ENCODE peak calls at places on chromosome 6, in seven cellular contexts. Z is K562; G is dermis blood vessel endothelial cell; H is hypothalamus; J is T-helper 1 cell; N is stimulated activated CD4-positive, alpha-beta T cell treated with anti-CD3 and anti-CD28 coated beads, Interleukin-1b, Interleukin-23, amount 100 ng/mL, for 1 hour; V is DMS79 treated with DMSO at 0.1 percent for 48 hours. W is an unnamed sample.
A peak's percentile ranks its signal among the peaks of the same experiment; 100 is the strongest.

GRCh38 chr6:83917001-83917400 is 57.5 kb downstream of the CYB5R4 start:
- DNase-seq in J (no peak), G (no peak), N (no peak), H (no peak), V (no peak), Z (no peak), W (no peak)

GRCh38 chr6:72248621-72249020 is 362.3 kb downstream of the RIMS1 start:
- DNase-seq in N (no peak), J (no peak), Z (no peak), G (no peak), H (no peak), V (no peak), W (peak; percentile 50)

GRCh38 chr6:10838794-10839333 is 525 bp upstream of the MAK start:
- DNase-seq in Z (no peak), H (no peak), N (no peak), J (peak; percentile 80), G (no peak), V (no peak), W (peak; percentile 92)

GRCh38 chr6:39453956-39454524 is 131.5 kb upstream of the KCNK16 start:
- DNase-seq in H (no peak), G (no peak), V (no peak), N (no peak), Z (no peak), J (no peak), W (no peak)

GRCh38 chr6:133062077-133062476 is 179.1 kb upstream of the EYA4 start:
- DNase-seq in N (no peak), G (no peak), V (no peak), H (no peak), Z (no peak), J (no peak), W (no peak)

GRCh38 chr6:51753635-51754034 is 333.8 kb downstream of the PKHD1 start:
- DNase-seq in H (no peak), N (no peak), G (no peak), V (no peak), Z (peak; percentile 8), J (no peak), W (peak; percentile 42)

GRCh38 chr6:46959419-46959818 is 37.7 kb upstream of the ADGRF5 start:
- DNase-seq in Z (no peak), G (no peak), V (no peak), H (no peak), N (no peak), J (no peak), W (no peak)

GRCh38 chr6:126118058-126118759 is 131.9 kb downstream of the TRMT11 start:
- DNase-seq in H (no peak), N (no peak), V (peak; percentile 32), J (no peak), Z (peak; percentile 71), G (no peak), W (peak; percentile 91)

GRCh38 chr6:166235666-166236292 is 68.1 kb upstream of the TBXT start:
- DNase-seq in G (no peak), J (no peak), N (no peak), V (no peak), Z (no peak), H (no peak), W (no peak)

GRCh38 chr6:136347847-136348246 is 58.2 kb upstream of the BCLAF1 start:
- DNase-seq in J (no peak), H (no peak), G (no peak), N (no peak), Z (no peak), V (no peak), W (peak; percentile 52)

GRCh38 chr6:2275207-2275891 is 29.9 kb upstream of the GMDS start:
- DNase-seq in J (no peak), H (no peak), Z (no peak), N (no peak), V (no peak), G (peak; percentile 2), W (no peak)

GRCh38 chr6:56727097-56727845 is 84.6 kb upstream of the DST start:
- DNase-seq in N (no peak), Z (no peak), H (no peak), V (no peak), J (no peak), G (no peak), W (no peak)

GRCh38 chr6:89411269-89412070 is 603 bp downstream of the RRAGD start:
- DNase-seq in H (peak; percentile 35), Z (no peak), J (peak; percentile 14), N (no peak), V (peak; percentile 30), G (no peak), W (peak; percentile 63)

GRCh38 chr6:98847767-98848538 is 13.6 kb downstream of the POU3F2 start:
- DNase-seq in V (no peak), Z (no peak), J (no peak), N (no peak), G (no peak), H (no peak), W (no peak)

GRCh38 chr6:31621320-31621939 is 915 bp downstream of the PRRC2A start:
- DNase-seq in J (no peak), V (no peak), Z (no peak), H (no peak), G (peak; percentile 22), N (no peak), W (peak; percentile 58)

GRCh38 chr6:111781055-111781708 is 92.1 kb downstream of the FYN start:
- DNase-seq in Z (peak; percentile 48), N (no peak), V (no peak), H (no peak), J (no peak), G (no peak), W (no peak)

GRCh38 chr6:170283212-170284081 is 7.4 kb downstream of the DLL1 start:
- DNase-seq in Z (no peak), N (no peak), J (no peak), V (no peak), G (no peak), H (no peak), W (no peak)

GRCh38 chr6:68572525-68572924 is 62.6 kb upstream of the ADGRB3 start:
- DNase-seq in G (no peak), J (peak; percentile 7), N (no peak), Z (peak; percentile 70), H (no peak), V (no peak), W (peak; percentile 85)

GRCh38 chr6:11615214-11615602 is 77.7 kb downstream of the TMEM170B start:
- DNase-seq in N (no peak), V (no peak), G (peak; percentile 49), J (no peak), Z (no peak), H (no peak), W (no peak)

GRCh38 chr6:11964729-11965128 is 47.4 kb upstream of the HIVEP1 start:
- DNase-seq in H (no peak), G (no peak), Z (no peak), V (no peak), N (no peak), J (no peak), W (no peak)